ENCODE peak calls at places on chromosomes 11 and 22, in four cellular contexts. U, K, D and H are unnamed samples. For H3K27me3 and H3K4me1, the result is how much of the 10 kb centered on the place peaks cover.

GRCh38 chr11:118002010-118002540 is 15.9 kb downstream of the IL10RA start:
- DNase-seq in U (no peak), K (no peak), D (no peak), H (no peak)

GRCh38 chr11:7775689-7776088 is 21.1 kb downstream of the OR5P2 start:
- DNase-seq in D (no peak), K (no peak), U (no peak), H (no peak)

GRCh38 chr22:38412435-38413084 is 42.4 kb downstream of the KCNJ4 start:
- DNase-seq in K (peak), U (peak), D (no peak), H (no peak)

GRCh38 chr22:39664485-39665200 is 94.1 kb downstream of the CACNA1I start:
- DNase-seq in D (no peak), U (peak), K (no peak), H (no peak)

GRCh38 chr11:95149659-95150294 is 60.1 kb downstream of the ENDOD1 start:
- DNase-seq in D (peak), K (no peak), U (peak), H (peak)

GRCh38 chr22:40491990-40492631 is 121.7 kb downstream of the SGSM3 start:
- DNase-seq in K (no peak), D (no peak), U (no peak), H (no peak)

GRCh38 chr11:7621090-7621489 is 52.2 kb downstream of the CYB5R2 start:
- DNase-seq in D (no peak), U (no peak), K (no peak), H (no peak)

GRCh38 chr22:49051491-49052022 is 776.1 kb downstream of the BRD1 start:
- DNase-seq in K (no peak), D (no peak), U (no peak), H (no peak)

GRCh38 chr11:10743354-10744035 is 7.6 kb upstream of the CTR9 start:
- DNase-seq in D (no peak), U (peak), K (peak), H (no peak)

GRCh38 chr11:45455536-45455935 is 169.4 kb upstream of the SYT13 start:
- DNase-seq in K (no peak), U (no peak), D (no peak), H (no peak)

GRCh38 chr11:78946945-78947914 is 372.6 kb upstream of the NARS2 start:
- DNase-seq in D (no peak), U (no peak), K (no peak), H (no peak)

GRCh38 chr11:118216621-118217526 is 7.9 kb downstream of the JAML start:
- DNase-seq in U (no peak), K (no peak), D (no peak), H (no peak)

GRCh38 chr11:62611705-62612365 is 740 bp downstream of the EML3 start:
- DNase-seq in D (no peak), K (no peak), U (peak), H (peak)

GRCh38 chr22:20017622-20017958 is 967 bp upstream of the ARVCF start:
- DNase-seq in K (peak), D (no peak), U (no peak), H (no peak)

GRCh38 chr11:131875611-131876010 is 505.2 kb downstream of the NTM start:
- DNase-seq in D (no peak), K (no peak), U (no peak), H (no peak)

GRCh38 chr22:21984793-21985192 is 2.2 kb upstream of the TOP3B start:
- DNase-seq in D (peak), K (no peak), U (no peak), H (no peak)

GRCh38 chr22:44574057-44574456 is 76.0 kb upstream of the RTL6 start:
- DNase-seq in U (no peak), D (peak), K (peak), H (peak)

GRCh38 chr11:134654161-134654915 is 242.3 kb upstream of the B3GAT1 start:
- DNase-seq in K (no peak), D (no peak), U (peak), H (no peak)

GRCh38 chr22:20131593-20131855 is at the start of gene ZDHHC8:
- DNase-seq in D (no peak), K (no peak), U (no peak), H (no peak)

GRCh38 chr11:76232026-76232665 is 25.8 kb upstream of the WNT11 start:
- DNase-seq in D (no peak), U (peak), K (peak), H (no peak)

GRCh38 chr11:86802601-86803051 is 2.3 kb downstream of the PRSS23 start:
- DNase-seq in K (no peak), U (no peak), D (peak), H (peak)

GRCh38 chr11:57502376-57502775 is 13.1 kb downstream of the SLC43A1 start:
- DNase-seq in D (no peak), U (no peak), K (no peak), H (no peak)

GRCh38 chr11:72203163-72203562 is 11.2 kb downstream of the FOLR1 start:
- DNase-seq in K (no peak), D (no peak), U (no peak), H (no peak)

GRCh38 chr11:44842219-44842618 is 108.5 kb downstream of the TP53I11 start:
- DNase-seq in U (no peak), D (no peak), K (no peak), H (peak)

GRCh38 chr11:9815486-9816136 is 151.7 kb downstream of the SWAP70 start:
- DNase-seq in U (no peak), K (no peak), D (no peak), H (no peak)

GRCh38 chr11:58133329-58134076 is 8.2 kb upstream of the OR9I1 start:
- DNase-seq in D (no peak), K (no peak), U (no peak), H (no peak)

GRCh38 chr11:114059984-114060401 is 482 bp downstream of the ZBTB16 start:
- DNase-seq in K (peak), U (peak), D (no peak), H (no peak)

GRCh38 chr11:114062272-114062671 is 2.8 kb downstream of the ZBTB16 start:
- DNase-seq in K (no peak), U (no peak), D (no peak), H (no peak)

GRCh38 chr11:114059278-114059983 is at the start of gene ZBTB16:
- DNase-seq in K (peak), U (peak), D (no peak), H (no peak)

GRCh38 chr11:114060402-114061052 is 1.0 kb downstream of the ZBTB16 start:
- DNase-seq in K (peak), D (no peak), U (peak), H (no peak)

GRCh38 chr11:114061053-114062049 is 1.8 kb downstream of the ZBTB16 start:
- DNase-seq in K (no peak), U (no peak), D (no peak), H (no peak)
- H3K27me3 ChIP-seq in K (under half), U (under half), D (under half), H (under half)

GRCh38 chr11:30457045-30457444 is 129.1 kb downstream of the MPPED2 start:
- DNase-seq in D (no peak), U (no peak), K (no peak), H (no peak)

GRCh38 chr11:30458541-30458940 is 127.6 kb downstream of the MPPED2 start:
- DNase-seq in D (no peak), K (no peak), U (no peak), H (no peak)

GRCh38 chr11:30463266-30463665 is 122.9 kb downstream of the MPPED2 start:
- DNase-seq in U (no peak), D (no peak), K (no peak), H (no peak)

GRCh38 chr11:30455025-30455424 is 131.1 kb downstream of the MPPED2 start:
- DNase-seq in K (no peak), D (no peak), U (no peak), H (no peak)

DNA sequence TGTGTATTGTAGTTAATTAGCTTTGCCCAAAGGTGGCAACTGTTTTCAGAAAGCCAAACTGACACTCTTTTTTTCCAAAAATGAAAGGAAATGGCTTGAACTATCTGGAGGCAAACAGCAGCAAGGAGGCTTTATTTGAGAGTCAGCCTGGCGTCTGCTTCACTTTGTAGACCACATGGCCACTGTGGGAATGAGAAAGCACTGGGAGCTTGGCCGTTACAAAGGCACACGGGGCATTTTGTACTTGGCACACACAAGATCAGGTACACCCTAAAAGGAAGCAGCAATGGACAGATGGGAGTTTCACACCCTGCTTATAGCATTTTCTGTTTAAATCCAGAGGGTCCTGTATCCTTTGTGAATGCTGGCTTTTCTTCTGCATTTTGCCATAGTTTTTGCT is 126.3 kb downstream of the MPPED2 start:
- DNase-seq in D (no peak), K (no peak), U (no peak), H (no peak)
- H3K4me1 ChIP-seq in D (under half), K (under half), U (under half), H (under half)

DNA sequence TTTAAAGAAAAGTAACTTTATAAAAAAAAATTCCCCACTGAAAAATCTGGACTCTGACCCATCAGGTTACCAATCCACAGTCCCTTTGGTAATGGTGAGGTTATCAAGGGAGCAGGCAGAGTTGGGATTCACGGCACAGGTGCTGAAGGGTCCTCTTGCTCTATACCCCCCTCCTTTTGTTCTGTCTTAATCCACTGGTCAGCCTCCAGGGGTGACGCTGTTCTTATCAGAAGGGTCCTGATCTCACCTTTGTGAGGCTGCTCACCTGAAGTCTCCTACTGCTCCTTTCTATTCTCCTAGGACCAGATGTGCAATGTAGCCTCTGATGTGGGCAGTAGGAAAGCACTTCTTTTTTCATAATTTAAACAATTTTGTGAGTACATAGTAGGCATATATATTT is 80.6 kb upstream of the E2F8 start:
- DNase-seq in K (no peak), D (no peak), U (no peak), H (no peak)
- H3K27me3 ChIP-seq in K (under half), D (half or more), U (under half), H (under half)

GRCh38 chr11:61536676-61537270 is 28.2 kb downstream of the LRRC10B start:
- DNase-seq in U (no peak), K (no peak), D (no peak), H (no peak)
- H3K4me1 ChIP-seq in U (under half), K (under half), D (under half), H (under half)

DNA sequence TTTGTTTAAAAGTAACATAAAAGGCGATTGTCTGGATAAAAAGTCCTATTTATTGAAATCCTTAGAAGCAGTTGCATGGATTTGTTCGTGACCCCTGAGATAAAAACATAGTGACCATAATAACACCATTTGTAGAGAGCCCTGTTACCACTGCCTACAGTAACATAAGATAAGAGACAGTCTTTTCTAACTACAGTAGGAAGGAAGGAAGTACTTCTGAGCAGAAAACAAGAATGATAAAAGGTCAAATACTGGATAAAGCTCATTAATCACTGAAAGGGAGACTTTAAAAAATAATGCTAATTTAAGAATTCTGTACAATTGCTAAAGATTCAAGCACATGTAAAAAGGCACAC is 47.1 kb upstream of the SOX6 start:
- DNase-seq in U (no peak), D (no peak), K (no peak), H (no peak)
- H3K27me3 ChIP-seq in U (under half), D (under half), K (under half), H (under half)

DNA sequence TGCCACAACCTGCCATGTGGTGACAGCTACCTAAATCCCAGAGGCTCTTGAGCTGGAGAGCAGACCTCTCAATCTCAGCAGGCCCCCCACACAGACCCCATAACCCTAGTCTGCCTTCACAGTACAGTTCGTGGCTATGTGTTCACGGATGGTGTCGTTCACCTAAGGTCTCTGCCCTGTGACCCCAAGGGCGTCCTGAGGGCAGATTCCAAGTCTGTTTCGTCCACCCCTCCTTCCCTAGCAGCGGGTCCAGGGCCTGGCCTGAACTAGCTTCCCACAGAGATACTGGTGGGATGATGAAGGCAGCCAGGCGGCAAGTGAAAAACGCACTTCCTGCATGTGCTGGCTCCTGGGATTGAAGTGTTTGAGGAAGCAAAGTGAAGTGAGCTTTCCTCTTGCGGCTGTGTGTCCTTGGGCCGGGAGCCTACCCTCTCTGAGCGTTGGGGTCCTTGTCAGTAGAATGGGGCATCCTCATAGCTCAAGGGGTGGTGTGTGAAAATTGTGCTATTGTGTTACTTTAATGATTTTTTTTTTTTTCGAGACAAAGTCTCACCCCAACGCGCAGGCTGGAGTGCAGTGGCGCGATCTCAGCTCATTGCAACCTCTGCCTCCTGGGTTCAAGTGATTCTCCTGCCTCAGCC is 70.1 kb downstream of the LRP5 start:
- DNase-seq in K (no peak), U (no peak), D (no peak), H (no peak)
- H3K4me1 ChIP-seq in K (half or more), U (under half), D (under half), H (under half)